ENCODE peak calls at places on chromosome 15, in eight cellular contexts. R is AML-193, V is fibroblast of lung, D is heart left ventricle, Z is Caki2, K is left lung, G is A172, W is NCI-H510A. J is an unnamed sample.

GRCh38 chr15:40846846-40847224 is 3.0 kb downstream of the SPINT1 start:
- DNase-seq in W (no peak), R (no peak), V (no peak), D (no peak), G (no peak), K (no peak), Z (no peak), J (no peak)

GRCh38 chr15:91021516-91022074 is 799 bp downstream of the VPS33B start:
- DNase-seq in D (no peak), G (peak; percentile 1), R (no peak), V (peak; percentile 17), W (no peak), K (no peak), Z (peak; percentile 30), J (no peak)

GRCh38 chr15:100107606-100108225 is 234.1 kb downstream of the ADAMTS17 start:
- DNase-seq in R (no peak), V (no peak), D (no peak), G (no peak), K (no peak), W (no peak), Z (no peak), J (no peak)

GRCh38 chr15:55917881-55918296 is 75.5 kb downstream of the NEDD4 start:
- DNase-seq in R (peak; percentile 63), V (peak; percentile 88), Z (peak; percentile 73), W (peak; percentile 3), K (no peak), G (peak; percentile 87), D (no peak), J (no peak)

GRCh38 chr15:64274541-64274940 is 81.4 kb downstream of the CSNK1G1 start:
- DNase-seq in K (no peak), D (no peak), V (no peak), W (no peak), Z (no peak), R (no peak), G (no peak), J (no peak)

GRCh38 chr15:39194431-39194830 is 386.4 kb upstream of the THBS1 start:
- DNase-seq in V (peak; percentile 83), G (no peak), D (no peak), K (no peak), R (no peak), W (no peak), Z (no peak), J (no peak)

GRCh38 chr15:59587085-59587826 is 24.3 kb upstream of the GCNT3 start:
- DNase-seq in D (no peak), K (no peak), Z (peak; percentile 33), G (no peak), W (no peak), R (no peak), V (no peak), J (no peak)

GRCh38 chr15:40290540-40291087 is 7.8 kb upstream of the ANKRD63 start:
- DNase-seq in W (no peak), D (no peak), Z (no peak), G (no peak), R (no peak), K (peak; percentile 27), V (no peak), J (no peak)

GRCh38 chr15:76190767-76191538 is 120.3 kb downstream of the ETFA start:
- DNase-seq in R (peak; percentile 72), Z (peak; percentile 68), K (peak; percentile 94), D (peak; percentile 83), V (peak; percentile 58), W (no peak), G (peak; percentile 63), J (peak; percentile 54)

GRCh38 chr15:41926184-41927056 is 32.6 kb upstream of the SPTBN5 start:
- DNase-seq in G (no peak), Z (no peak), V (no peak), K (no peak), R (no peak), W (no peak), D (peak; percentile 30), J (no peak)

GRCh38 chr15:70328137-70329115 is 230.7 kb upstream of the TLE3 start:
- DNase-seq in Z (peak; percentile 8), R (peak; percentile 12), D (peak; percentile 71), G (peak; percentile 29), K (no peak), W (no peak), V (peak; percentile 96), J (no peak)

GRCh38 chr15:93617443-93617842 is 528.4 kb upstream of the RGMA start:
- DNase-seq in K (no peak), Z (no peak), G (no peak), W (no peak), R (no peak), D (peak; percentile 18), V (no peak), J (no peak)

GRCh38 chr15:40307421-40308165 is at the start of gene PLCB2:
- DNase-seq in R (peak; percentile 81), V (no peak), G (no peak), Z (no peak), W (no peak), D (peak; percentile 68), K (peak; percentile 89), J (peak; percentile 79)

GRCh38 chr15:41876007-41876406 is 17.8 kb downstream of the SPTBN5 start:
- DNase-seq in W (no peak), V (no peak), G (no peak), Z (no peak), R (no peak), K (no peak), D (no peak), J (no peak)

GRCh38 chr15:57547243-57547755 is 44.4 kb upstream of the MYZAP start:
- DNase-seq in V (no peak), R (no peak), G (no peak), W (no peak), Z (no peak), D (no peak), K (no peak), J (no peak)

GRCh38 chr15:51227967-51228783 is 110.2 kb downstream of the CYP19A1 start:
- DNase-seq in Z (peak; percentile 29), R (peak; percentile 38), G (peak; percentile 85), W (no peak), V (peak; percentile 89), K (peak; percentile 76), D (peak; percentile 36), J (no peak)

GRCh38 chr15:70091649-70092461 is 5.9 kb downstream of the TLE3 start:
- DNase-seq in R (no peak), D (no peak), K (no peak), Z (peak; percentile 69), G (no peak), W (peak; percentile 61), V (peak; percentile 73), J (peak; percentile 16)